ENCODE peak calls at places on chromosomes 5 and 9, in six cellular contexts. M, O, S, R, I and F are unnamed samples.

GRCh38 chr9:78860806-78861475 is 564.0 kb downstream of the PSAT1 start:
- DNase-seq in S (no peak), M (peak), O (no peak), I (no peak), R (no peak), F (no peak)

GRCh38 chr9:23820731-23821399 is 5.2 kb downstream of the ELAVL2 start:
- DNase-seq in S (no peak), M (no peak), O (peak), I (no peak), R (no peak), F (no peak)

GRCh38 chr5:150556859-150557506 is 49.1 kb downstream of the NDST1 start:
- DNase-seq in R (no peak), M (no peak), O (no peak), S (no peak), I (no peak), F (no peak)

GRCh38 chr5:154630410-154630809 is 124.8 kb upstream of the LARP1 start:
- DNase-seq in R (no peak), S (no peak), O (no peak), I (no peak), M (no peak), F (no peak)

GRCh38 chr9:119177141-119177540 is 192.1 kb downstream of the BRINP1 start:
- DNase-seq in O (no peak), S (no peak), I (no peak), R (no peak), M (no peak), F (no peak)

GRCh38 chr9:115234094-115234493 is 116.1 kb upstream of the TNC start:
- DNase-seq in S (no peak), M (no peak), R (no peak), O (no peak), I (no peak), F (no peak)

GRCh38 chr5:165209101-165209727 is 1703.8 kb downstream of the MAT2B start:
- DNase-seq in S (peak), M (peak), R (no peak), I (peak), O (no peak), F (no peak)

GRCh38 chr5:149273237-149273636 is 1.6 kb downstream of the AFAP1L1 start:
- DNase-seq in I (no peak), S (no peak), O (no peak), R (no peak), M (no peak), F (no peak)

GRCh38 chr9:107390806-107391205 is 98.8 kb downstream of the KLF4 start:
- DNase-seq in M (no peak), O (no peak), R (no peak), I (no peak), S (no peak), F (no peak)